ENCODE peak calls at places on chromosome 11, in four cellular contexts. R is hepatocyte, U is transverse colon, S is cardiac muscle cell. E is an unnamed sample.

GRCh38 chr11:64388911-64389310 is 29.9 kb downstream of the RPS6KA4 start:
- DNase-seq in R (no peak), U (no peak), S (no peak), E (no peak)

GRCh38 chr11:121892131-121892681 is 223.8 kb downstream of the BLID start:
- DNase-seq in R (no peak), U (no peak), S (peak; percentile 12), E (no peak)

GRCh38 chr11:75324189-75324588 is 27.3 kb downstream of the ARRB1 start:
- DNase-seq in R (no peak), U (no peak), S (no peak), E (no peak)

GRCh38 chr11:94776351-94777321 is 8.5 kb downstream of the AMOTL1 start:
- DNase-seq in R (no peak), U (no peak), S (no peak), E (no peak)

GRCh38 chr11:121318848-121319834 is 26.6 kb downstream of the SC5D start:
- DNase-seq in R (peak; percentile 71), U (no peak), S (peak; percentile 55), E (peak; percentile 46)

GRCh38 chr11:128294685-128295079 is 292.7 kb downstream of the ETS1 start:
- DNase-seq in R (no peak), U (no peak), S (no peak), E (no peak)

GRCh38 chr11:2318707-2319106 is 16.9 kb downstream of the TSPAN32 start:
- DNase-seq in R (no peak), U (no peak), S (no peak), E (no peak)

GRCh38 chr11:58574851-58575250 is 805 bp downstream of the LPXN start:
- DNase-seq in R (no peak), U (no peak), S (no peak), E (no peak)

GRCh38 chr11:71240061-71240690 is 12.2 kb downstream of the SHANK2 start:
- DNase-seq in R (no peak), U (no peak), S (no peak), E (no peak)

GRCh38 chr11:94017446-94017845 is 3.7 kb upstream of the HEPHL1 start:
- DNase-seq in R (no peak), U (no peak), S (no peak), E (no peak)

GRCh38 chr11:2768471-2769408 is 68.9 kb upstream of the KCNQ1OT1 start:
- DNase-seq in R (peak; percentile 38), U (no peak), S (no peak), E (no peak)

GRCh38 chr11:66479741-66480115 is 506 bp upstream of the DPP3 start:
- DNase-seq in R (no peak), U (no peak), S (no peak), E (no peak)

GRCh38 chr11:6895010-6895409 is 2.7 kb upstream of the OR2D2 start:
- DNase-seq in R (no peak), U (no peak), S (no peak), E (no peak)

GRCh38 chr11:119316017-119316728 is 757 bp downstream of the MCAM start:
- DNase-seq in R (no peak), U (no peak), S (peak; percentile 36), E (no peak)

GRCh38 chr11:128318856-128319474 is 268.4 kb downstream of the ETS1 start:
- DNase-seq in R (no peak), U (no peak), S (no peak), E (peak; percentile 89)

GRCh38 chr11:15819679-15820286 is 536.6 kb downstream of the SOX6 start:
- DNase-seq in R (peak; percentile 69), U (peak; percentile 87), S (peak; percentile 69), E (no peak)

GRCh38 chr11:76380161-76380976 is 563 bp downstream of the THAP12 start:
- DNase-seq in R (no peak), U (peak; percentile 23), S (peak; percentile 1), E (peak; percentile 45)
- H3K27ac ChIP-seq in R (peak overlapping the region; percentile 82), U (peak overlapping the region; percentile 94), S (peak overlapping the region; percentile 72), E (peak overlapping the region; percentile 69)

GRCh38 chr11:3855808-3856491 is 486 bp downstream of the STIM1 start:
- DNase-seq in R (peak; percentile 51), U (peak; percentile 57), S (peak; percentile 51), E (peak; percentile 45)
- H3K27ac ChIP-seq in R (peak overlapping the region; percentile 97), U (peak overlapping the region; percentile 100), S (peak overlapping the region; percentile 51), E (peak overlapping the region; percentile 49)

GRCh38 chr11:11970556-11970955 is 37.9 kb downstream of the DKK3 start:
- DNase-seq in R (no peak), U (no peak), S (no peak), E (no peak)

GRCh38 chr11:11973361-11973800 is 35.0 kb downstream of the DKK3 start:
- DNase-seq in R (no peak), U (peak; percentile 33), S (peak; percentile 87), E (no peak)

GRCh38 chr11:11973866-11974265 is 34.6 kb downstream of the DKK3 start:
- DNase-seq in R (no peak), U (no peak), S (peak; percentile 44), E (no peak)

GRCh38 chr11:11972148-11972547 is 36.3 kb downstream of the DKK3 start:
- DNase-seq in R (no peak), U (no peak), S (peak; percentile 36), E (no peak)

DNA sequence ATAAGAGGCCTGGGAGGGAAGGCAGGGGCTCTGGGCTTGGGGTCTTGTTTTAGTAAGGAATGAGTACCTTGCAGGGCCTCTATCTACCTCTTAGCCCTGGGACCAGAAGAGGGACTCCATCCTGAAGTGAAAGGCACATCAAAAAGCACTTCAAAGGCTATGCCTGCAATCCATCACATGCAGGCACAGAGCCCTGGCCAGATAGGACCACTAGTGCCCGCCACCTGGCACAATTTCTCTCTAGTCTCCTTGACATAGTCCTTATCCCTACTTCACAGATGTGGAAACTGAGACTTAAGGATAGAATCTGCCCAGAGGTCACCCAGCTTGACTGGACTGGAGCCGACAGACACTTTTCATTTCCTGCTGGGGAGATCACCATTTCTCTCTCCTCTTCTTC is 35.5 kb downstream of the DKK3 start:
- DNase-seq in R (no peak), U (no peak), S (no peak), E (no peak)
- H3K27ac ChIP-seq in R (peak overlapping the region; percentile 55), U (peak overlapping the region; percentile 67), S (peak overlapping the region; percentile 92), E (no peak overlapping the region)

GRCh38 chr11:1231396-1232327 is 8.8 kb downstream of the MUC5B start:
- DNase-seq in R (no peak), U (peak; percentile 33), S (no peak), E (no peak)

GRCh38 chr11:1228921-1229451 is 6.1 kb downstream of the MUC5B start:
- DNase-seq in R (no peak), U (peak; percentile 9), S (no peak), E (no peak)

GRCh38 chr11:1230121-1230455 is 7.2 kb downstream of the MUC5B start:
- DNase-seq in R (no peak), U (no peak), S (no peak), E (no peak)

GRCh38 chr11:1229471-1230120 is 6.7 kb downstream of the MUC5B start:
- DNase-seq in R (no peak), U (peak; percentile 68), S (no peak), E (no peak)

DNA sequence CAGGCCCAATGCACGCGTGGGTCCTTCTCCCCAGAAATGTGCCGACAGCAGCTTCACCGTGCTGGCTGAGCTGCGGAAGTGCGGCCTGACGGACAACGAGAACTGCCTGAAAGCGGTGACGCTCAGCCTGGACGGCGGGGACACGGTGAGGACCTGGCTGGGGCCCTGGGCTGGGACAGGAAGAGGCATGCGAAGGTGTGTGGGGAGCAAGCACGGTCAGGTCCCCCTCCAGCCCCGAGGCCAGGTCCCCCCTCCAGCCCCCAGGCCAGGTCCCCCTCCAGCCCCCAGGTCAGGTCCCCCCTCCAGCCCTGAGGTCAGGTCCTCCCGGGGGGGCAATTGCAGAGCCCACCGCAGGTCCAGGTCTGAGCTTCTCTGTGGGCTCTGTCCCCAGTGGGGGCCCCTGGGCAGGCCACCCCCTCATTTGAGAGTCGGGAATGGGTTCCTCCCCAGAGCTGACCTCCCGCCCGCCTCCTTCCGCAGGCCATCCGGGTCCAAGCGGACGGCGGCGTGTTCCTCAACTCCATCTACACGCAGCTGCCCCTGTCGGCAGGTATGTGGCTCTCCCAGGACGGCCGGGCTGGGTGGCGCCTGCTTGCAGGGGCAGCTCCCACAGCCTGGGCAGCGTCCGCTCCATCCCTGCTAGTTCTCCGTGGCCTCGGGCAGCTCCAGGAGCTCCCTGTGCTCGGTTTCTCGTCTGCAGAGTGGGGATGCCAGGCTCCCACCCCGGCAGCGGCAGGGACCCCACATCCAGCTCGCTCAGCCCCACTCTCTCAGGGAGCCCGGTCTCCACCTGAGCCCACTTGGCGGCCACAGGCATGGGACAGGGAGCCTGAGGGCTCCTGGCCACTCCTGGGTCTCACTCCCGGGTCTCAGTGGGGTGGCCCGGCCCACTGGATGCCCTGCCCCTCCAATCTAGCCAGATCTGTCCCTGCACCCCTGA is 7.9 kb downstream of the MUC5B start:
- DNase-seq in R (no peak), U (peak; percentile 8), S (no peak), E (no peak)
- H3K27ac ChIP-seq in R (no peak overlapping the region), U (no peak overlapping the region), S (no peak overlapping the region), E (no peak overlapping the region)

E was measured in CD8-positive, alpha-beta memory T cell.